ENCODE peak calls at places on chromosome 3, in six cellular contexts. R is HepG2, W is GM12891, P is K562, S is SK-N-SH, Y is H1. C is an unnamed sample.

GRCh38 chr3:65974505-65974904 is 64.2 kb downstream of the MAGI1 start:
- DNase-seq in R (no peak), W (no peak), P (no peak), S (no peak), Y (no peak), C (no peak)

GRCh38 chr3:146470424-146470990 is 1.1 kb upstream of the PLSCR2 start:
- DNase-seq in R (no peak), W (no peak), P (no peak), S (no peak), Y (no peak), C (no peak)

GRCh38 chr3:158447408-158447807 is 123.6 kb upstream of the MLF1 start:
- DNase-seq in R (no peak), W (no peak), P (no peak), S (no peak), Y (no peak), C (no peak)

GRCh38 chr3:104273046-104273649 is 1093.6 kb upstream of the ALCAM start:
- DNase-seq in R (peak), W (no peak), P (no peak), S (no peak), Y (no peak), C (no peak)

GRCh38 chr3:177522051-177522450 is 324.8 kb upstream of the TBL1XR1 start:
- DNase-seq in R (peak), W (no peak), P (no peak), S (peak), Y (no peak), C (no peak)

GRCh38 chr3:44995142-44995770 is 19.2 kb downstream of the EXOSC7 start:
- DNase-seq in R (no peak), W (no peak), P (no peak), S (peak), Y (no peak), C (no peak)

GRCh38 chr3:156443079-156443478 is 111.8 kb downstream of the SSR3 start:
- DNase-seq in R (no peak), W (no peak), P (no peak), S (no peak), Y (no peak), C (no peak)

GRCh38 chr3:126528800-126529541 is 5.0 kb downstream of the CHST13 start:
- DNase-seq in R (peak), W (no peak), P (no peak), S (peak), Y (no peak), C (no peak)

GRCh38 chr3:127312818-127313217 is 25.0 kb upstream of the PRR20G start:
- DNase-seq in R (no peak), W (no peak), P (no peak), S (no peak), Y (no peak), C (no peak)

GRCh38 chr3:8737823-8738222 is 4.2 kb downstream of the CAV3 start:
- DNase-seq in R (no peak), W (no peak), P (no peak), S (no peak), Y (no peak), C (no peak)

GRCh38 chr3:124760601-124761000 is 30.3 kb downstream of the UMPS start:
- DNase-seq in R (peak), W (no peak), P (no peak), S (no peak), Y (no peak), C (no peak)

GRCh38 chr3:120561251-120562045 is 34.7 kb upstream of the NDUFB4 start:
- DNase-seq in R (peak), W (no peak), P (peak), S (peak), Y (peak), C (no peak)

GRCh38 chr3:15538345-15538744 is 16.8 kb upstream of the COLQ start:
- DNase-seq in R (no peak), W (no peak), P (no peak), S (no peak), Y (no peak), C (no peak)

GRCh38 chr3:15794303-15794771 is 3.4 kb downstream of the ANKRD28 start:
- DNase-seq in R (no peak), W (no peak), P (no peak), S (no peak), Y (no peak), C (no peak)

GRCh38 chr3:60886518-60886917 is 364.7 kb downstream of the FHIT start:
- DNase-seq in R (no peak), W (no peak), P (no peak), S (no peak), Y (no peak), C (no peak)

GRCh38 chr3:149340310-149340933 is 7.0 kb upstream of the TM4SF18 start:
- DNase-seq in R (peak), W (no peak), P (no peak), S (no peak), Y (no peak), C (no peak)

GRCh38 chr3:41710646-41711388 is 251.1 kb downstream of the ULK4 start:
- DNase-seq in R (no peak), W (no peak), P (no peak), S (no peak), Y (no peak), C (no peak)

GRCh38 chr3:58026598-58026997 is 18.4 kb downstream of the FLNB start:
- DNase-seq in R (no peak), W (no peak), P (no peak), S (no peak), Y (no peak), C (no peak)

GRCh38 chr3:172885704-172886103 is 135.2 kb downstream of the ECT2 start:
- DNase-seq in R (peak), W (no peak), P (no peak), S (no peak), Y (no peak), C (no peak)

GRCh38 chr3:54536450-54536849 is 391.4 kb downstream of the LRTM1 start:
- DNase-seq in R (no peak), W (no peak), P (no peak), S (no peak), Y (no peak), C (no peak)

GRCh38 chr3:141057951-141058800 is 7.0 kb downstream of the SPSB4 start:
- DNase-seq in R (no peak), W (no peak), P (no peak), S (peak), Y (peak), C (no peak)

GRCh38 chr3:75655501-75655904 is 8.6 kb upstream of the FRG2C start:
- DNase-seq in R (no peak), W (no peak), P (no peak), S (no peak), Y (peak), C (no peak)

GRCh38 chr3:193742628-193743027 is 149.6 kb downstream of the OPA1 start:
- DNase-seq in R (no peak), W (no peak), P (no peak), S (no peak), Y (no peak), C (no peak)

GRCh38 chr3:149313542-149313941 is 19.9 kb downstream of the TM4SF18 start:
- DNase-seq in R (no peak), W (no peak), P (no peak), S (no peak), Y (no peak), C (no peak)

GRCh38 chr3:85821130-85821756 is 862.5 kb downstream of the CADM2 start:
- DNase-seq in R (peak), W (no peak), P (no peak), S (peak), Y (peak), C (no peak)

GRCh38 chr3:71062920-71063767 is 520.4 kb downstream of the FOXP1 start:
- DNase-seq in R (no peak), W (no peak), P (no peak), S (peak), Y (no peak), C (no peak)

GRCh38 chr3:164550857-164551256 is 527.4 kb downstream of the SI start:
- DNase-seq in R (no peak), W (no peak), P (no peak), S (no peak), Y (no peak), C (no peak)

GRCh38 chr3:100928638-100929428 is 64.4 kb downstream of the ABI3BP start:
- DNase-seq in R (no peak), W (no peak), P (no peak), S (no peak), Y (no peak), C (no peak)

DNA sequence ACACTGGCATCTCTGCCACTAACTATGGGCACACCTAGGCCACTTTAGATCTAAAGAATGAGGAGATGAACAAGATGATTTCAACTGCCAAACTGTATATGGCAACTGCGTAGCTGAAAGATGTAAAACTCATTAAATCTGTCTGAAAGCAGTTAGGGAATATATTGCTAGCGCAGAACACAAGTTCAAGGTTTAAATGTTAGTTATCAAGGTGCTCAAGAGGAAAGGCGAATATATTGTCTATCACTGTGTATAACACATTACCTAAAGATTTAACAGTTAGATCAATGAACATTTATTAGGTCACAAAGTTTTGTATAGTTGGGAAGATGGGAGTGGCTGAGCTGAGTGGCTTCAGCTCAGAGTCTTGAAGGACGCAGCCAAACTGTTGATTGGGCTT is 33.9 kb upstream of the PSMD6 start:
- DNase-seq in R (no peak), W (no peak), P (no peak), S (no peak), Y (no peak), C (no peak)
- TF ChIP-seq POLR2AphosphoS5 in R (no peak), W (no peak), P (no peak), S (no peak), Y (no peak), C (no peak)

GRCh38 chr3:184549793-184550585 is 11.6 kb upstream of the EPHB3 start:
- DNase-seq in R (no peak), W (no peak), P (no peak), S (no peak), Y (no peak), C (no peak)
- TF ChIP-seq TAF1 in R (no peak), W (no peak), P (no peak), S (no peak), Y (no peak), C (no peak)

GRCh38 chr3:182165234-182165633 is 453.5 kb downstream of the SOX2 start:
- DNase-seq in R (no peak), W (no peak), P (no peak), S (no peak), Y (no peak), C (no peak)
- TF ChIP-seq POLR2AphosphoS5 in R (no peak), W (no peak), P (no peak), S (no peak), Y (no peak), C (no peak)

DNA sequence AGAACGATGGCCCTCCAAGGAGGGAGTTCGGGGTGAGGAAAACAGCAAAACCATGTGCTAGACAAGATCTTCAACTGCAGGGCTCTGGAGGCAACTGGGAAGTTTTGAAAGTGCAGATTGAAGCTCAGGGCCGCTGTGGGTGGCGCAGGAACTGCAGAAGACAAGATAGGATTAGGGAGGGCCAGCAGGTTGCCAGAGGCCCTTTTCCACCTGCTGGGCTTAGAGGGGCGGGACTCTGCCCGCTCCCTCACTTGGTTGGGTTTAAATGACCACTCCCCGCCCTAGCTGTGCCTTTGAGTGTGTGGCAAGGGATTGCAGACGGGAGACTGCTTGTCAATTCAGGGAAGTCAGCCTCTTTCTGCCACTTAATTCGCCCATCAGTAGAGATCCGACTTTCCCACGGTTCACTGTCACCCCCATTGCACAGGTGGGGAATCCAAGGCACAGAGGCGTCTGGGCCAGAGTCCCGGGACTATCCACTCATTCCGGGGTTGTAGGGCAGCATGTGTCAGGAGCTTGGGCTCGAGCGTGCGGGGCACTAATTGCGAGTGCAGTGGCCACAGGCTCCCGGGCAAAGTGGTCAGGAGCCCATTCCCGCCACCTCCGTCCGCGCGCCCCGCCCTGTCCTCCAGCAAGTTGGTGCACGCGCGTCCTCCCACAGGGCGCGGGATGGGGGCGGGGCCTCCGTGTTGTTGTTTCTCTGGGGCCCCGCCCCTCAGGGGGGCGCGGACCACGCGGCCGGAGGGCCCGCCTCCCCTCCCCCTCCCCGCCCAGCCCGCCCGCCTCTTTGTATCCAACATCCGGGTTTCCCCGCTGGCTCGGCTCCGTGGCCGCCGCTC is at the start of gene ACVR2B:
- DNase-seq in R (peak), W (peak), P (peak), S (peak), Y (peak), C (peak)
- TF ChIP-seq TAF1 in R (no peak), W (peak), P (peak), S (peak), Y (peak), C (peak)

GRCh38 chr3:52313774-52314188 is 2.3 kb upstream of the DNAH1 start:
- DNase-seq in R (no peak), W (peak), P (no peak), S (no peak), Y (no peak), C (peak)
- TF ChIP-seq POLR2AphosphoS5 in R (no peak), W (no peak), P (no peak), S (no peak), Y (no peak), C (peak)

GRCh38 chr3:33363113-33363800 is 76.9 kb downstream of the UBP1 start:
- DNase-seq in R (no peak), W (no peak), P (no peak), S (no peak), Y (no peak), C (no peak)
- TF ChIP-seq TAF1 in R (no peak), W (no peak), P (no peak), S (no peak), Y (no peak), C (no peak)

DNA sequence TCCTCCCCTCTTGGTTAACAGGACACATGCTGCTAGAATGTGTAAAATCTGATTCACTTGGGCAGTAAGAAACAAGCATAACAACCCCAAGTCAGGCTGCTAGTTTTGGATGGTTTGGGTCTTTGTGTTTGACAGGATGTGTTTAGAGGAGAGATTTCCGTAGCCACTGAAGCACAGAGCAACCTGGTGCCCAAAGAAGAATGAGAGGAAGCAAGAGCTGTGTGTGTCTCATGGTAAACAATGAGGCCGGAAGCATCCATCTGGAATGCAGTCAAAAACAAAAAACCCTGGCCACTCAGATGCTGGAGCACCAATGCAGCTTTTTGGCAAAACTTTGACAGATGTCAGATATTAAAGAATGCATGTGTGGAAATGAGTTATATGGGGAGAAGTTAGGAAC is 39.4 kb upstream of the SNRK start:
- DNase-seq in R (no peak), W (no peak), P (no peak), S (no peak), Y (peak), C (no peak)
- TF ChIP-seq POLR2AphosphoS5 in R (no peak), W (no peak), P (no peak), S (no peak), Y (no peak), C (no peak)

GRCh38 chr3:134610455-134611385 is 40.1 kb downstream of the KY start:
- DNase-seq in R (no peak), W (no peak), P (no peak), S (no peak), Y (no peak), C (no peak)

GRCh38 chr3:134613006-134613520 is 37.8 kb downstream of the KY start:
- DNase-seq in R (no peak), W (no peak), P (no peak), S (no peak), Y (peak), C (no peak)

GRCh38 chr3:134609821-134610454 is 40.9 kb downstream of the KY start:
- DNase-seq in R (no peak), W (no peak), P (no peak), S (no peak), Y (no peak), C (no peak)

GRCh38 chr3:134608957-134609525 is 41.8 kb downstream of the KY start:
- DNase-seq in R (no peak), W (no peak), P (no peak), S (no peak), Y (no peak), C (no peak)

GRCh38 chr3:134611516-134611915 is 39.3 kb downstream of the KY start:
- DNase-seq in R (no peak), W (no peak), P (no peak), S (no peak), Y (peak), C (no peak)
- TF ChIP-seq TAF1 in R (no peak), W (no peak), P (no peak), S (no peak), Y (no peak), C (no peak)

GRCh38 chr3:144275005-144275404 is 303.4 kb downstream of the DIPK2A start:
- DNase-seq in R (no peak), W (no peak), P (no peak), S (no peak), Y (no peak), C (no peak)

GRCh38 chr3:144272715-144273114 is 301.1 kb downstream of the DIPK2A start:
- DNase-seq in R (no peak), W (no peak), P (no peak), S (no peak), Y (no peak), C (no peak)

GRCh38 chr3:144270100-144270499 is 298.5 kb downstream of the DIPK2A start:
- DNase-seq in R (no peak), W (no peak), P (no peak), S (no peak), Y (no peak), C (no peak)

DNA sequence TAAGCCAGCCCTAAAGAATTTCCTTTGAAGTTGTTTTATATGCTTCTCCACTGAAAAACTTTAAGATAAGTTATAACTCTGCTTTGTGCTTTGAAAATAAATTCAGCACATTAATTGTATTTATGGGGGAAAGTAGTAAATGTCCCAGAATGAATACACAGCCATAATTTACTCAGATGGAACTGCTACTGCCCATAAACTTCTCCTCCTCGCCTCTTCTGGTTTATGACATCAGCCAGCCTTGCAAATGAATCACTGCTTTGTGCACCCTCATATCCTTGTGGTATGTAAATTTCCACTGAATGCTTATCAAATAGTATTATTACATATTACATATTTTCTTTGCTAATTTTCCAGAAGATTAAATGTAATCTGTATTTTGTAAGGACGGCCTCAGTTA is 302.0 kb downstream of the DIPK2A start:
- DNase-seq in R (no peak), W (no peak), P (no peak), S (no peak), Y (no peak), C (no peak)
- TF ChIP-seq POLR2AphosphoS5 in R (no peak), W (no peak), P (no peak), S (no peak), Y (no peak), C (no peak)

DNA sequence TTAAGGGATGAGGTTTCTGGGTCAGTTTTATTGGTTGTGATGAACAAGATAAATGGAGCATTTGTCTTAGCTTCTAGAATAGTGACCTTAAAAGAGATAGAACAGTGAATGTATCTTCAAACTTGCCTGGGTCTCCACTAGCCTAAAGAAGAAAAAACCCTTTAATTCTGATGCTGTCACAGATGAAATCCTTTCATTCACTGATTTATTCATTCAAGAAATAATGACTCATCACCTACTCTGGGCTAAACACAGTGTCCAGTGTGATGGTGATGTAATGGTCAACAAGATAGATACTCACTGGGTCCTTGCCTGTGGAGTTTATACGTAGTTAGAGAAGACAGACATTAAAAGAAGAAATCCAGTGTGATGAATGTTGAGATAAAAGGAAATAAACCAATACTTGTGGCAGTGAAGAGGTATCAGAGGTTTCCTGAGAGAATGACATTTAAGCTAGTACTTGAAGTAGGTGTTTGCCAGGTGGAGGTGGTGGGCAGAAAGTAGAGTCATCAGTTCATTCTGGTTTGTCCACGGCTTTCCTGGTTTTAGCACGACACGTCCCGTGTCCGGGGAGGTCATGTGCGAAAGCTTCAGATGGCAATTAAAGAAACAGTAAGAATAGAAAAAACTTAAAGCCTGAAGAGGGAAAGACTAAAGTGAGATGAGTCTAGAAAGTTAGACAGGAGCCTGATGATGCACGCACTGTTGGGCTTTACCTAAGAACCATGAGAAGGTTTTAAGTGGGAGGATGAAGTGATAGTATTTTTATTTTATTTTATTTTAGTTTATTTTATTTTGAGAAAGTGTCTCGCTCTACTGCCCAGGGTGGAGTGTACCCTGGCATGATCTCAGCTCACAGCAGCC is 18.5 kb downstream of the PAK2 start:
- DNase-seq in R (no peak), W (no peak), P (no peak), S (no peak), Y (no peak), C (no peak)
- TF ChIP-seq TAF1 in R (no peak), W (no peak), P (no peak), S (no peak), Y (no peak), C (no peak)